ENCODE peak calls at places on chromosomes 6 and 20, in seven cellular contexts. O is progenitor cell of endocrine pancreas, T is uterus, G is GM12878, Z is mucosa of descending colon, A is AG09319, J is neural crest cell. V is an unnamed sample.

GRCh38 chr20:17993546-17993945 is 24.7 kb downstream of the MGME1 start:
- DNase-seq in O (no peak), T (no peak), G (no peak), Z (no peak), A (no peak), J (no peak), V (no peak)

GRCh38 chr6:100267002-100267401 is 197.7 kb downstream of the SIM1 start:
- DNase-seq in O (no peak), T (no peak), G (no peak), Z (no peak), A (no peak), J (no peak), V (no peak)

GRCh38 chr6:130050230-130050629 is 31.8 kb downstream of the L3MBTL3 start:
- DNase-seq in O (no peak), T (no peak), G (no peak), Z (no peak), A (peak), J (no peak), V (no peak)

GRCh38 chr20:57288676-57289075 is 22.2 kb upstream of the BMP7 start:
- DNase-seq in O (no peak), T (no peak), G (no peak), Z (no peak), A (no peak), J (no peak), V (no peak)

GRCh38 chr6:142566628-142567396 is 265.0 kb downstream of the ADGRG6 start:
- DNase-seq in O (peak), T (peak), G (peak), Z (no peak), A (peak), J (peak), V (no peak)

GRCh38 chr6:164039954-164040375 is 625.4 kb downstream of the QKI start:
- DNase-seq in O (no peak), T (peak), G (no peak), Z (peak), A (no peak), J (no peak), V (no peak)

GRCh38 chr6:16267428-16268263 is 29.3 kb downstream of the GMPR start:
- DNase-seq in O (no peak), T (no peak), G (no peak), Z (no peak), A (no peak), J (no peak), V (no peak)

GRCh38 chr20:35006531-35006971 is 50.9 kb downstream of the MYH7B start:
- DNase-seq in O (no peak), T (peak), G (no peak), Z (no peak), A (no peak), J (no peak), V (no peak)

GRCh38 chr20:56018750-56019149 is 13.4 kb upstream of the CBLN4 start:
- DNase-seq in O (no peak), T (no peak), G (no peak), Z (no peak), A (no peak), J (no peak), V (no peak)

GRCh38 chr6:159104163-159104885 is 59.5 kb upstream of the TAGAP start:
- DNase-seq in O (peak), T (peak), G (no peak), Z (peak), A (no peak), J (peak), V (peak)

GRCh38 chr6:116528800-116529199 is 16.7 kb downstream of the TRAPPC3L start:
- DNase-seq in O (no peak), T (no peak), G (no peak), Z (no peak), A (no peak), J (no peak), V (no peak)

GRCh38 chr6:82270791-82271392 is 23.3 kb upstream of the IBTK start:
- DNase-seq in O (no peak), T (no peak), G (peak), Z (no peak), A (no peak), J (no peak), V (no peak)

GRCh38 chr6:110341671-110342304 is 16.4 kb downstream of the METTL24 start:
- DNase-seq in O (no peak), T (no peak), G (no peak), Z (no peak), A (no peak), J (peak), V (no peak)

GRCh38 chr20:24736844-24737211 is 212.2 kb upstream of the CST7 start:
- DNase-seq in O (no peak), T (no peak), G (no peak), Z (no peak), A (no peak), J (no peak), V (no peak)

GRCh38 chr6:72551470-72551869 is 70.4 kb upstream of the KCNQ5 start:
- DNase-seq in O (no peak), T (no peak), G (no peak), Z (no peak), A (no peak), J (no peak), V (no peak)

GRCh38 chr6:579339-579738 is 77.6 kb downstream of the HUS1B start:
- DNase-seq in O (no peak), T (no peak), G (no peak), Z (no peak), A (no peak), J (no peak), V (no peak)

GRCh38 chr20:15031546-15032351 is 694.3 kb upstream of the FLRT3 start:
- DNase-seq in O (no peak), T (no peak), G (no peak), Z (no peak), A (no peak), J (no peak), V (no peak)

GRCh38 chr20:48826883-48827771 is 672 bp downstream of the PREX1 start:
- DNase-seq in O (no peak), T (no peak), G (no peak), Z (peak), A (no peak), J (peak), V (no peak)

GRCh38 chr6:142246960-142247359 is 54.8 kb upstream of the ADGRG6 start:
- DNase-seq in O (no peak), T (no peak), G (peak), Z (no peak), A (no peak), J (no peak), V (no peak)

GRCh38 chr20:22861231-22861980 is 173.7 kb upstream of the SSTR4 start:
- DNase-seq in O (no peak), T (no peak), G (no peak), Z (no peak), A (no peak), J (no peak), V (no peak)

GRCh38 chr20:22863881-22864280 is 171.2 kb upstream of the SSTR4 start:
- DNase-seq in O (no peak), T (no peak), G (no peak), Z (no peak), A (no peak), J (no peak), V (no peak)

GRCh38 chr20:22861990-22862389 is 173.1 kb upstream of the SSTR4 start:
- DNase-seq in O (no peak), T (no peak), G (no peak), Z (no peak), A (no peak), J (no peak), V (no peak)

GRCh38 chr20:22866757-22867425 is 168.2 kb upstream of the SSTR4 start:
- DNase-seq in O (no peak), T (no peak), G (no peak), Z (no peak), A (no peak), J (no peak), V (no peak)

DNA sequence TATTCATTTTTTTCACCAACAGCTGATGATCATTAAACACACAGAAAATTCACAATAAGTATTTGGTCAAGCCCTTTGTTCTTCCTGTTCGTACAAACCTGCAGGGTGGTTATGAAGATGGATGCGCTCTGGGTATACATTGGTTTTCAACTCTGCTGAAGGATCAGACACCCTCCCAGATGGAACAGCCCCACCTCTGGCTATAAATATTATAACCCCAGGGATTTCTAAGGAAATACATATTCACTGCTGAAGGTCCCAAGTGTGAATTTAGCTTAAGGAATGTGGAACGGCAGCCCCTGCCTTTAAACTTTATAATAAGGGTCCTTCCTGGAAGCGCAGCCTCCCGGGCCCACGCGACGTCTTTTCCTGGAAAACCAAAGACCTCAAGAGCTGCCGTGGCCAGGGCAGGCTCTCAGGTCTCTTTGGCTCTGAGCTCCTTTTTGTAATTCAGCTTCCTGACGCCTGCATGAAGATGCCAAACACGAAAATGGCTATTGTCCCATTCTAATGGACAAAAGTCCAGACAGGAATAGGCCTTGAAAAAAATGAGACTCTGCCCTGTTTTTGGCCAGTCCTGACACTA is 172.4 kb upstream of the SSTR4 start:
- DNase-seq in O (no peak), T (no peak), G (no peak), Z (no peak), A (no peak), J (no peak), V (no peak)
- TF ChIP-seq CTCF in O (no peak), T (no peak), G (no peak), Z (no peak), A (no peak), J (no peak), V (no peak)

DNA sequence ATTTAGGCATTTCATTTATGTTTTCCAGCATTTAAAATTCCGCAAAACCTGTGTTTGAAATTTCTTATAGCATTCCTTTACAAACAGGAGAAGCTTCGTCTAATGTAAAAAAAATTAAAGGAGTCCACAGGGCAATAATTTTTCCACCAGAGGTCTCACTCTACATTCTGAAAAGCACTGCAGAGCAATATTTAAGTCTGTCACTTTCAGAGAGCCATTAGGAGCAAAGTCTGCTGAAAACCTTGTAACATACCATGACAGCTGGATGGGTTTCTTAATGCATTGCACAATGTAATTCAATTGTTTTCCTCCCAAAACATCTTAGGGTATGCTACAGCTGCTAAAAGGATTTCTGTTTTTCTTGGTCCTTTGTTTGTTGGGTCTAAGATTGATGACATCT is 18.0 kb downstream of the BAG2 start:
- DNase-seq in O (no peak), T (no peak), G (no peak), Z (no peak), A (no peak), J (no peak), V (no peak)
- TF ChIP-seq CTCF in O (no peak), T (peak), G (peak), Z (no peak), A (peak), J (peak), V (peak)

GRCh38 chr6:26568601-26569432 is 27.9 kb upstream of the ABT1 start:
- DNase-seq in O (peak), T (peak), G (peak), Z (peak), A (peak), J (peak), V (peak)
- TF ChIP-seq CTCF in O (no peak), T (peak), G (peak), Z (no peak), A (peak), J (peak), V (no peak)

GRCh38 chr6:165098165-165098564 is 211.2 kb downstream of the C6orf118 start:
- DNase-seq in O (no peak), T (no peak), G (no peak), Z (no peak), A (no peak), J (no peak), V (no peak)
- TF ChIP-seq CTCF in O (no peak), T (no peak), G (no peak), Z (no peak), A (no peak), J (peak), V (no peak)

DNA sequence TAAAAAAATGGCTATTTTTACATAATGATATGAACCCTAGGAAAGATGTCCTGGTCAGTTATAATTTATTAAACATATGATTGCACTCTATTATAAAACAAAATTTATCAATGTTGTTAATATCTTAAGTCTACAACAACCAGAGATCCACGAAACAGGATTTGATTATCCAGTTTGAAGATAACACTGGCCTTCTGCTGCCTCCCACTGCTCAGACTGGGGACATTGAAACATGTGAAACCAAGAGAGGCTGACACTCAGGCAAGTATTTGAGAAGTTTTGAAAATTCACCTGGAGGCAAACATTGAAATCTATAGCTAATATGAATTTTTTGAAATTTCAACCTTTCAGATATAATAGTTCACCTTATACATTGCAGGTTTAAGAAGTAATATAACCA is 219.3 kb upstream of the HSF2 start:
- DNase-seq in O (no peak), T (no peak), G (no peak), Z (no peak), A (peak), J (no peak), V (no peak)
- TF ChIP-seq CTCF in O (no peak), T (no peak), G (no peak), Z (no peak), A (peak), J (peak), V (peak)

GRCh38 chr6:28545955-28546354 is 20.3 kb downstream of the GPX5 start:
- DNase-seq in O (no peak), T (no peak), G (no peak), Z (no peak), A (no peak), J (no peak), V (no peak)

GRCh38 chr6:28544211-28544610 is 18.5 kb downstream of the GPX5 start:
- DNase-seq in O (no peak), T (no peak), G (no peak), Z (no peak), A (no peak), J (no peak), V (no peak)

GRCh38 chr6:28543671-28544131 is 18.0 kb downstream of the GPX5 start:
- DNase-seq in O (no peak), T (peak), G (no peak), Z (no peak), A (no peak), J (peak), V (peak)

GRCh38 chr6:28541996-28542395 is 16.3 kb downstream of the GPX5 start:
- DNase-seq in O (no peak), T (no peak), G (no peak), Z (no peak), A (no peak), J (no peak), V (no peak)

DNA sequence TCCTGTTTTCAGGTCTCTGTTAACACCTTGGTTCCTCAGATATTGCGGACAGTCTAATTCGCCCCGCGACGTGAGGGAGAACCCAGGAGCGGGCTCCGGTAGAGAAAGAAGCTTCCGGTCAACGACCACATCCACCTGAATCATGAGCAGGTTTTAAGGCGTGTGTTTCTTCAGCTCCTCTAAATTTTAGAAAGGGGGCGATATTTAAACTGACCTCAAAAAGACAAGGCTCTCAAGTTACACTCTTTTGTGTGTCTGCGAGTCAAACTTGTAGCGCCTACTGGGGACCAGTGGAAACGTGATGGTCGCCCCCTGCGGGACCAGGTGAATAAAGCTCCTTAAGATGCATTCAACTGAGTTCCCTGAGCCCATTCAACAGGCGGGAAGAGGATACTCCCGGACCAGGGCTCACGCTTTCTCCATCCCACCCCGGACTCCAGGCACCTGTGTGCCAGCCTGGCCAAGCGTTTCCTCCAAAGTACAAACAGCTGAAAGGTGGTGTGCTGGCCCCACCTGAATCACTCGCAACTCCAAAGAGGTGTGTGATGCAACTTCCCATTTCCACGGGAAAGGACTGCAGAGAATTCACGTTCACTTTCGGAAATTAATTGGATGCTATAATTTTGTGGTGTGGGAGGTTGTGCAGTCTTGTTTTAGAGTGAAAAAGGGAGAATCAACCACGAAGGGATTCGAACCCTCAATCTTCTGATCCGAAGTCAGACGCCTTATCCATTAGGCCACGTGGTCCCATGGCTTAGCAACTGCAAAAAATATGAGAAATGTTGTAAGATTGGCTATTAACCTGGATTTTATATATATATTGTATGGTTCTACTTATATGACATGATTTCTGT is 17.0 kb downstream of the GPX5 start:
- DNase-seq in O (peak), T (peak), G (peak), Z (peak), A (peak), J (peak), V (peak)
- TF ChIP-seq CTCF in O (peak), T (no peak), G (peak), Z (no peak), A (peak), J (peak), V (peak)

GRCh38 chr6:26455357-26455970 is 2.3 kb upstream of the BTN2A1 start:
- DNase-seq in O (no peak), T (no peak), G (no peak), Z (no peak), A (no peak), J (no peak), V (no peak)

GRCh38 chr6:26459023-26459810 is 1.5 kb downstream of the BTN2A1 start:
- DNase-seq in O (no peak), T (no peak), G (no peak), Z (no peak), A (no peak), J (no peak), V (no peak)

GRCh38 chr6:26457407-26457795 is 354 bp upstream of the BTN2A1 start:
- DNase-seq in O (no peak), T (peak), G (no peak), Z (no peak), A (no peak), J (peak), V (no peak)

GRCh38 chr6:26454641-26455040 is 3.1 kb upstream of the BTN2A1 start:
- DNase-seq in O (no peak), T (no peak), G (no peak), Z (no peak), A (no peak), J (no peak), V (no peak)

DNA sequence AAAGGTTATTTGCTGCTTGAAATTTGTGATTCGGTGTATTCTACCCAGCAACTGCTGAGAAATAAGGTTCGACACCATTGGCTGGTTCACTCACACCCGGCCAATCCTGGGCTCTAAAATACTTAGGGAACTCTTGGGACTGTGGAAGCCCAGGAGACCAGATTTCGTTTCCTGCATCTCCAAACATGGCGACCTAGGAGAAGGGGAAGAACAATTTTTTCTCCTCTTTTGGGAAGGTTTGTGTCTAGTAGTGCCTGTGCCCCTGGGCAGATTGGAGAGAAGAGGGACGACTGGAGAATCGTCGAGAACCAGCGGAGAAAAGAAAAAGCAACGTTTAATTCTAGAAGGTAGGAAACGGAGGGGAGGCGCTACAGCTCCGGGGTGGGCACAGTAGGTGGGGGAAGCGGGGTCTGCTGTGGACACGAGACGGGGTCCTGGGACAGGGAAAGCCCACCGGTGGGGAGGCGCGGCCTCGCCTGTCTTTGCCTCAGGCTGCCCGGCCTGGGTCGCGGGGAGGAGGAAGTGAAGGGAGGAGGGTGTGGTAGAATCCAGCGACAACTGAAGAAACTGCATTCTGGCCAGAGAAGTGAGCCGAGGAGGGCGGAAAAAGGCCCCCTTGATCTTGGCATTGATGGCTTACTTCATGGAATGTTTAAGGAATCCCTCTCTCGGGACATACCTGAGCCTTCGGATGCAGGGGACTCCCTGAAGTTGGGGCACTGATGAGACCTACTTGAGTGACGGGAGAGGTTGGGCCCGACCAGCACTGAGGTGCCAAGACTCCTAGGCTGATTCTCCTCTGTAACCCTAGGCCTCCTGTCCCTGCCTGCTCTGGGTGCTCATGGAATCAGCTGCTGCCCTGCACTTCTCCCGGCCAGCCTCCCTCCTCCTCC is at the start of gene BTN2A1:
- DNase-seq in O (peak), T (peak), G (peak), Z (peak), A (peak), J (peak), V (peak)
- TF ChIP-seq CTCF in O (no peak), T (no peak), G (no peak), Z (no peak), A (peak), J (no peak), V (peak)

DNA sequence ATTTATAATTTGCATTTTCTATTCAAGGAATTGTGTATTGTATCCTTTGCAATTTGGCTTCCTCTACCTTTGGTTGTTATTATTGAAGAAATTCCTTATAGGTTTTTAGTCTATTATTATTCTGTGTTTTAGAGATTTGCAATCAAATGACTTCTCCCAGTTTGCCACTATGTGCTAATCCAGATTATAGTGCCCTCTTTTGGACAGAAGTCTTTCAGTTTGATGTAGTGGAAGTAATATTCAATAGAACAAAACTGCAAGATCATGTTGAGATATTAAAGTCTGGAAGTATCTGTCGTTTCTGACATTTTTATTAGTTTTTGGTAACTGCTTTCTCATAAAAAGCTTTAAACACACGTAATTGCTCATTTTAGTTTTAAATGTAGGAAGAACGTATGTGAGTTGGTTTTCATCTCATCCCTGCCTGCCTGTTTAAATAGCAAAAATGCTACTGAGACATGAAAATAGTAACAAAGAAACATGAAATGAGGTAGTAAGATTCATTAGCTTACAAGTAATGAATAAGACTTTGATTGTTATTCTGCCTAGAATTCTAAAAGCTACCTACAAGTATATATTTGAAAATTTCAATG is 72.8 kb downstream of the RTN4IP1 start:
- DNase-seq in O (no peak), T (no peak), G (no peak), Z (no peak), A (no peak), J (no peak), V (no peak)
- TF ChIP-seq CTCF in O (no peak), T (peak), G (peak), Z (no peak), A (peak), J (no peak), V (peak)

V was measured in D721Med.